ENCODE peak calls at places on chromosomes 3 and 15, in seven cellular contexts. S is GOT3; D is effector memory CD4-positive, alpha-beta T cell; A is NCI-H69; Z is KG1; W is hippocampal formation; B is SHP77 treated with DMSO at 0.1 percent for 48 hours. E is an unnamed sample.

GRCh38 chr3:184737641-184738518 is 26.0 kb upstream of the MAGEF1 start:
- DNase-seq in A (no peak), Z (no peak), B (no peak), W (no peak), S (no peak), D (no peak), E (no peak)

GRCh38 chr15:73859236-73859635 is 14.1 kb upstream of the TBC1D21 start:
- DNase-seq in A (no peak), D (no peak), B (no peak), Z (no peak), W (no peak), S (no peak), E (no peak)

GRCh38 chr3:4703054-4703480 is 209.9 kb downstream of the ITPR1 start:
- DNase-seq in A (no peak), Z (no peak), W (no peak), D (no peak), B (no peak), S (no peak), E (no peak)

GRCh38 chr3:184558726-184559125 is 2.9 kb upstream of the EPHB3 start:
- DNase-seq in A (peak; percentile 71), Z (no peak), D (no peak), S (no peak), B (no peak), W (no peak), E (no peak)

GRCh38 chr3:72384602-72385001 is 463.6 kb downstream of the SHQ1 start:
- DNase-seq in D (no peak), W (no peak), B (no peak), A (no peak), S (no peak), Z (no peak), E (no peak)

GRCh38 chr3:149449799-149450198 is 24.7 kb upstream of the TM4SF4 start:
- DNase-seq in S (no peak), A (no peak), B (no peak), Z (no peak), W (no peak), D (no peak), E (no peak)

GRCh38 chr3:31300802-31301443 is 231.8 kb upstream of the STT3B start:
- DNase-seq in S (no peak), W (no peak), D (no peak), A (peak; percentile 79), Z (no peak), B (peak; percentile 80), E (no peak)

GRCh38 chr3:101925564-101925963 is 76.2 kb downstream of the NFKBIZ start:
- DNase-seq in Z (no peak), W (no peak), D (no peak), A (peak; percentile 84), B (peak; percentile 67), S (no peak), E (no peak)

GRCh38 chr3:14340960-14341708 is 61.3 kb upstream of the SLC6A6 start:
- DNase-seq in B (no peak), A (no peak), W (no peak), Z (no peak), S (no peak), D (no peak), E (no peak)

GRCh38 chr3:138909904-138910303 is 37.0 kb downstream of the FOXL2 start:
- DNase-seq in A (no peak), S (no peak), Z (no peak), D (no peak), B (no peak), W (no peak), E (no peak)

GRCh38 chr3:197942956-197943556 is 6.9 kb upstream of the RPL35A start:
- DNase-seq in A (peak; percentile 66), Z (no peak), W (no peak), B (no peak), S (no peak), D (no peak), E (no peak)

GRCh38 chr3:45023675-45024074 is 2.4 kb upstream of the CLEC3B start:
- DNase-seq in S (no peak), A (no peak), W (no peak), Z (no peak), D (no peak), B (no peak), E (no peak)

GRCh38 chr15:83064859-83065258 is 2.2 kb downstream of the BTBD1 start:
- DNase-seq in B (no peak), A (no peak), Z (no peak), D (no peak), S (no peak), W (no peak), E (no peak)